ENCODE peak calls at places on chromosome 11, in four cellular contexts. V, M, R and Z are unnamed samples.

GRCh38 chr11:116808262-116809175 is 14.6 kb downstream of the APOA4 start:
- DNase-seq in V (no peak), M (peak; percentile 32), R (peak; percentile 92), Z (peak; percentile 83)

GRCh38 chr11:82631722-82632630 is 101.7 kb downstream of the FAM181B start:
- DNase-seq in V (no peak), M (peak; percentile 2), R (no peak), Z (no peak)

GRCh38 chr11:35192347-35192746 is 53.4 kb downstream of the CD44 start:
- DNase-seq in V (no peak), M (peak; percentile 38), R (peak; percentile 45), Z (no peak)

GRCh38 chr11:121932646-121933185 is 183.3 kb downstream of the BLID start:
- DNase-seq in V (no peak), M (no peak), R (no peak), Z (no peak)

GRCh38 chr11:96168623-96169022 is 174.4 kb downstream of the MAML2 start:
- DNase-seq in V (peak; percentile 40), M (peak; percentile 93), R (peak; percentile 73), Z (peak; percentile 49)

GRCh38 chr11:117595440-117595839 is 201.6 kb downstream of the DSCAML1 start:
- DNase-seq in V (no peak), M (no peak), R (no peak), Z (no peak)

GRCh38 chr11:119445850-119446249 is 22.9 kb upstream of the THY1 start:
- DNase-seq in V (no peak), M (peak; percentile 81), R (peak; percentile 39), Z (no peak)

GRCh38 chr11:69218946-69219720 is 63.4 kb downstream of the SMIM38 start:
- DNase-seq in V (no peak), M (no peak), R (peak; percentile 1), Z (no peak)

GRCh38 chr11:20584093-20584774 is 15.2 kb upstream of the SLC6A5 start:
- DNase-seq in V (no peak), M (no peak), R (no peak), Z (no peak)

GRCh38 chr11:22703040-22703439 is 36.6 kb downstream of the GAS2 start:
- DNase-seq in V (no peak), M (peak; percentile 77), R (peak; percentile 70), Z (no peak)

GRCh38 chr11:115930886-115931537 is 426.8 kb upstream of the CADM1 start:
- DNase-seq in V (no peak), M (no peak), R (peak; percentile 53), Z (peak; percentile 15)

GRCh38 chr11:95108671-95109551 is 19.3 kb downstream of the ENDOD1 start:
- DNase-seq in V (no peak), M (peak; percentile 14), R (no peak), Z (no peak)

GRCh38 chr11:3969200-3969599 is 113.7 kb downstream of the STIM1 start:
- DNase-seq in V (no peak), M (no peak), R (no peak), Z (no peak)

GRCh38 chr11:47950396-47950795 is 30.0 kb upstream of the PTPRJ start:
- DNase-seq in V (no peak), M (no peak), R (peak; percentile 20), Z (peak; percentile 86)

GRCh38 chr11:46982797-46983452 is 46.4 kb downstream of the CSTPP1 start:
- DNase-seq in V (no peak), M (no peak), R (no peak), Z (no peak)

GRCh38 chr11:65426839-65427690 is 4.5 kb downstream of the NEAT1 start:
- DNase-seq in V (no peak), M (peak; percentile 77), R (peak; percentile 70), Z (peak; percentile 74)

GRCh38 chr11:117410861-117411725 is 83.4 kb downstream of the CEP164 start:
- DNase-seq in V (no peak), M (no peak), R (no peak), Z (no peak)

GRCh38 chr11:35523351-35523768 is 2.1 kb downstream of the PAMR1 start:
- DNase-seq in V (no peak), M (peak; percentile 62), R (no peak), Z (no peak)

GRCh38 chr11:129733981-129734380 is 81.7 kb upstream of the TMEM45B start:
- DNase-seq in V (no peak), M (no peak), R (no peak), Z (no peak)

GRCh38 chr11:64969209-64969608 is 2.7 kb downstream of the MAJIN start:
- DNase-seq in V (no peak), M (peak; percentile 81), R (no peak), Z (no peak)

GRCh38 chr11:76141901-76142300 is 64.4 kb downstream of the WNT11 start:
- DNase-seq in V (no peak), M (peak; percentile 5), R (no peak), Z (no peak)

GRCh38 chr11:66545701-66546367 is at the start of gene ZDHHC24:
- DNase-seq in V (peak; percentile 96), M (peak; percentile 95), R (peak; percentile 98), Z (peak; percentile 98)

GRCh38 chr11:66542362-66542761 is 3.5 kb downstream of the ZDHHC24 start:
- DNase-seq in V (no peak), M (peak; percentile 34), R (no peak), Z (no peak)

GRCh38 chr11:66541892-66542291 is 4.0 kb downstream of the ZDHHC24 start:
- DNase-seq in V (no peak), M (no peak), R (no peak), Z (no peak)

GRCh38 chr11:66546368-66546965 is at the start of gene ACTN3:
- DNase-seq in V (peak; percentile 27), M (no peak), R (peak; percentile 24), Z (no peak)

GRCh38 chr11:66543263-66544107 is 2.4 kb downstream of the ZDHHC24 start:
- DNase-seq in V (no peak), M (peak; percentile 57), R (peak; percentile 36), Z (peak; percentile 90)
- TF ChIP-seq POLR2A in V (no peak), M (no peak), R (no peak), Z (no peak)

GRCh38 chr11:6474423-6474792 is 667 bp upstream of the TRIM3 start:
- DNase-seq in V (no peak), M (no peak), R (no peak), Z (no peak)

GRCh38 chr11:6472934-6473333 is 807 bp downstream of the TRIM3 start:
- DNase-seq in V (no peak), M (no peak), R (no peak), Z (no peak)

GRCh38 chr11:6474806-6475500 is 1.2 kb upstream of the TRIM3 start:
- DNase-seq in V (no peak), M (peak; percentile 6), R (no peak), Z (no peak)

GRCh38 chr11:6475936-6476335 is 2.2 kb upstream of the TRIM3 start:
- DNase-seq in V (no peak), M (no peak), R (peak; percentile 88), Z (no peak)

DNA sequence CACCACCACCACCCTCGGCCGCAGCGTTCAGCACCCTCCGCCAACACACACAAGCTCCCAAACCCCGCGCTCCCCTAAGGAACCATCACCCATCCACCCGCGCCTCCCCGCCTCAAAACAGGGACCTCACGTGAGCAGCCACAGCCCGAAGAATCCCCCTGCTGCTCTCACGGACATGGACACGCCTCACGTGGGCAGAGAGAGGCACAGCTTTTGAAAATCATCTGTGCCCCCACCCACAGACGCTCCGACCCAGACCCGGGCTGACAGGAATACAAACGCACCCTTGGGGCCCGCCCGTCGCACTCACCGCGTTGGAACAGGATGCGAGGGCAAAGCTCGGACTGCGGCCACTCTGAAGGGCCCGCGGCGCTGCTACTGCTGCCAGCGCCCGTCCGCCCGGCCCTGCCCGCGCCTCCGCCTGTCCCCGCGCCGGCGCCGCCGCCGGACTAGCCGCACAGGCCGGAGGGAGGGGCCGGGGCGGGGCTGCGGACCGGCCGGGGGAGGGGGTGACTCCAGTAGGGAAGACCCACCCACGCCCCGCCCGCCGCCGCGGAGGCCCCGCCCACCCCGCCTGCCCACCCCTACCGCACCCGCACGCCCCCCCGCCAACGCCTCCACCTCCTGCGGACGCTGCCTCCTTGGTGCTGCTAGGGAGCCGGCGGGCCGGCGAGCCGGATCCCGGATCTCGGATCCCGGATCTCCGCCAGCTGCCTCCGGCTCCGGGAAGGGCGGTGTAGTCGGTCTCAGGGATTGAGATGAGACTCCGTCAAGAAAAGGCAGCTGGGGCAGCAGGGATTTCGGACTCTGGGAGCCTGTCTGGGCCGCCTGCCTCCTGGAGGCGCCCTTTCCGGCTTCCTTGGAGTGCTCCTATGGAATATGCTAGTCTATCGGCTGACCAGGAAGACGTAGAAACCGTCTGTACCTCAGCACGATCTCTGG is at the start of gene TRIM3:
- DNase-seq in V (peak; percentile 92), M (peak; percentile 80), R (peak; percentile 96), Z (peak; percentile 98)
- TF ChIP-seq CTCF in V (peak; percentile 17), M (peak; percentile 47), R (peak; percentile 9), Z (no peak)

GRCh38 chr11:2421996-2422395 is 21.4 kb downstream of the TSSC4 start:
- DNase-seq in V (no peak), M (no peak), R (no peak), Z (no peak)
- H3K9me3 ChIP-seq in V (no peaks in the 10 kb centered on the region), M (no peaks in the 10 kb centered on the region), R (no peaks in the 10 kb centered on the region), Z (no peaks in the 10 kb centered on the region)

DNA sequence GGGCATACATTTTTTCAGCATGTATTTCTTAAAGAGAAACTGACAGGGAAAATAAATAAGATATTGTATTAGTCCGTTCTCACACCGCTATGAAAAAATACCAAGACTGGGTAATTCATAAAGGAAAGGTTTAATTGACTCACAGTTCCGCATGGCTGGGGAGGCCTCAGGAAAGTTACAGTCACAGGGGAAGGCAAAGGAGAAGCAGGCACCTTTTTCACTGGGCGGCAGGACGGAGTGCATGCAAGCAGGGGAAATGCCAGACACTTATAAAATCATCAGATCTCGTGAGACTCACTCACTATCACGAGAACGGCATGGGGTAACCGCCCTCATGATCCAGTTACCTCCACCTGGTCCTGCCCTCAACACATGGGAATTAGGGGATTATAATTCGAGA is 44.2 kb downstream of the PPFIA1 start:
- DNase-seq in V (no peak), M (no peak), R (no peak), Z (no peak)
- TF ChIP-seq POLR2A in V (no peak), M (no peak), R (no peak), Z (no peak)

DNA sequence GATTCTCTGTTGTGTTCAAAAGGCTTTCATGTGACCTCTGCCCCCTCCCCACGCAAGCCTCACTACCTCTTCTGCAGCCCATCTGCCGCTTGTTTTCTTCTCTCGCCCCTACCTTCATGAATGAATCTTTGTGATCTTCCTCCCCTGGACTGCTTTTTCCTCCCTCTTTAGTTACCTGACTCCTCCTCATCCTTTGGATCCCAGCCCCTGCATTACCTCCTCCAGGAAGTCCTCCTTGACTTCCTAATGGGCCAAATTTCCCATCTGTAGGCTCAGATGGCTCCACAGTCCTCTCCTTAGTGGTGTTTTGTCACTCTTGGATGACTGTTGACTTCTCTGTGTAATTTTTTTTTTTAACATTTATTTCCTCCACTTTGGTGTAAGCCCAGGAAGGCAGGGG is 10.9 kb downstream of the TSPAN18 start:
- DNase-seq in V (no peak), M (no peak), R (no peak), Z (no peak)
- TF ChIP-seq CTCF in V (no peak), M (no peak), R (no peak), Z (no peak)